ENCODE peak calls at places on chromosome 19, in seven cellular contexts. B is prostate gland, I is tibial artery, A is heart right ventricle, Q is mammary epithelial cell, D is IMR-90, H is neuronal stem cell. J is an unnamed sample.

GRCh38 chr19:52398091-52398461 is 427 bp downstream of the ZNF528 start:
- DNase-seq in B (no peak), I (no peak), A (peak; percentile 11), Q (no peak), D (peak; percentile 1), H (no peak), J (peak; percentile 5)

GRCh38 chr19:17794731-17795494 is at the start of gene B3GNT3:
- DNase-seq in B (peak; percentile 30), I (no peak), A (peak; percentile 34), Q (peak; percentile 60), D (no peak), H (no peak), J (peak; percentile 5)

GRCh38 chr19:27738569-27739193 is 1474.3 kb downstream of the UQCRFS1 start:
- DNase-seq in B (no peak), I (no peak), A (no peak), Q (peak; percentile 1), D (no peak), H (no peak), J (no peak)

GRCh38 chr19:55209430-55210119 is at the start of gene PTPRH:
- DNase-seq in B (no peak), I (no peak), A (no peak), Q (no peak), D (no peak), H (no peak), J (no peak)

GRCh38 chr19:33409906-33410685 is 36.6 kb downstream of the CEBPG start:
- DNase-seq in B (no peak), I (no peak), A (no peak), Q (no peak), D (no peak), H (no peak), J (no peak)

GRCh38 chr19:6119031-6119430 is 8.7 kb upstream of the RFX2 start:
- DNase-seq in B (no peak), I (no peak), A (no peak), Q (no peak), D (no peak), H (no peak), J (no peak)

GRCh38 chr19:58154287-58154678 is 3.7 kb upstream of the ZNF329 start:
- DNase-seq in B (peak; percentile 12), I (peak; percentile 67), A (peak; percentile 52), Q (peak; percentile 29), D (peak; percentile 24), H (no peak), J (peak; percentile 93)

GRCh38 chr19:18520848-18521691 is 800 bp downstream of the ELL start:
- DNase-seq in B (no peak), I (no peak), A (peak; percentile 54), Q (no peak), D (no peak), H (peak; percentile 26), J (peak; percentile 40)

GRCh38 chr19:57613941-57614743 is at the start of gene ZNF134:
- DNase-seq in B (peak; percentile 91), I (peak; percentile 91), A (peak; percentile 93), Q (peak; percentile 82), D (peak; percentile 87), H (peak; percentile 77), J (peak; percentile 92)

GRCh38 chr19:48468806-48469055 is 438 bp upstream of the CYTH2 start:
- DNase-seq in B (no peak), I (no peak), A (no peak), Q (no peak), D (no peak), H (no peak), J (no peak)

GRCh38 chr19:34555447-34555846 is 73.9 kb downstream of the WTIP start:
- DNase-seq in B (no peak), I (no peak), A (no peak), Q (peak; percentile 9), D (no peak), H (no peak), J (no peak)

GRCh38 chr19:10321874-10322835 is 6.3 kb upstream of the FDX2 start:
- DNase-seq in B (no peak), I (no peak), A (no peak), Q (no peak), D (no peak), H (no peak), J (no peak)

GRCh38 chr19:40242480-40242879 is 16.0 kb upstream of the CCNP start:
- DNase-seq in B (no peak), I (peak; percentile 62), A (no peak), Q (no peak), D (no peak), H (no peak), J (no peak)

GRCh38 chr19:35975608-35976214 is 19.3 kb upstream of the SDHAF1 start:
- DNase-seq in B (no peak), I (no peak), A (no peak), Q (no peak), D (peak; percentile 26), H (peak; percentile 44), J (no peak)

GRCh38 chr19:39177736-39178135 is 19.0 kb upstream of the NCCRP1 start:
- DNase-seq in B (no peak), I (no peak), A (no peak), Q (no peak), D (no peak), H (no peak), J (no peak)

GRCh38 chr19:40223135-40223822 is 3.2 kb downstream of the CCNP start:
- DNase-seq in B (no peak), I (no peak), A (no peak), Q (no peak), D (no peak), H (no peak), J (no peak)

GRCh38 chr19:5011476-5012238 is 42.7 kb downstream of the KDM4B start:
- DNase-seq in B (no peak), I (no peak), A (no peak), Q (no peak), D (no peak), H (no peak), J (peak; percentile 44)

GRCh38 chr19:32178841-32179410 is 166.5 kb upstream of the ZNF507 start:
- DNase-seq in B (no peak), I (no peak), A (no peak), Q (no peak), D (no peak), H (no peak), J (no peak)

GRCh38 chr19:36060430-36060829 is 5.7 kb downstream of the WDR62 start:
- DNase-seq in B (no peak), I (no peak), A (peak; percentile 54), Q (peak; percentile 17), D (peak; percentile 63), H (no peak), J (no peak)

GRCh38 chr19:40465025-40465780 is at the start of gene BLVRB:
- DNase-seq in B (no peak), I (no peak), A (no peak), Q (peak; percentile 74), D (peak; percentile 52), H (no peak), J (no peak)

GRCh38 chr19:35833972-35834371 is 18.3 kb downstream of the NPHS1 start:
- DNase-seq in B (no peak), I (no peak), A (no peak), Q (no peak), D (no peak), H (no peak), J (no peak)

GRCh38 chr19:39232708-39233107 is 12.1 kb downstream of the IFNL3 start:
- DNase-seq in B (no peak), I (no peak), A (no peak), Q (no peak), D (no peak), H (no peak), J (no peak)

GRCh38 chr19:18225702-18226468 is at the start of gene PDE4C:
- DNase-seq in B (no peak), I (peak; percentile 72), A (peak; percentile 67), Q (no peak), D (no peak), H (no peak), J (no peak)

DNA sequence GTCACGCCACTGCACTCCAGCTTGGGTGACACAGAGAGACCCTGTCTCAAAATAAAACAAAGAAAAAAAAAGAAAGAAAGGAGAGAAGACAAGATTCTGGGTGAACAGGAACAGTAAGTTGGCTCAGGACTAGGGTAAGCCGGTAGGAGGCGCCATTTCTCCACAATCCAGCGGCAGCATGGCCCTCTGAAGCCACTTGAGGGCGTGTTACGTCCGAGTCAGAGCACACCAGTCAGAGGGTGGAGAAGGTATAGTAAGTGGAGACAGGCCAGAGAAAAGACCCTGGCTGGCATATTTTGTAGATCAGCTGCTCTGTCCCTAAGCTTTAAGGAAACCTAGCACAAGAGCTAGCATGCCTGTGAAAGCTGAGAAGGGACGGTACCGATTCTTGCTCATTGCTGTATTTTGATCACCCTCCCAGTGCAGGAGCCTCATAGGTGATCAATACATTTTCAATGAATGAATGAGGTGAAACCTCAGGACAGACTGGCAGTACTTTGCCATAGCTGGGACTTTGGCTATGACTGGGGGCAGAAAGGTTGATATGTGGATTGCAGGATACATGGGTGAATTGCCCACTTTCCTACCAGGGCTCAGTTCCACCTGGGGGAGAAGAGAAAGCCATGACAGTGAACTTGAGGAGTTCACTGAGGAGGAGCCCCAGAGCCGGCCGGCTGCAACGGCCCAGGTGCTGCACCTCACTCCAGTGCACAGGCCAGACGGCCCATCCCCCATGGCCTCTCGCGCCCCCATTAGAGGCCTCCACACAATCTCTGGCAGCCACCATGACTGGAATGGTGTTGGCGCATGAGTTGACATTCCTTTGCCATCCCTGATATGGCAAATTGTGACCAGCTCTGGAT is 23.5 kb downstream of the POU2F2 start:
- DNase-seq in B (peak; percentile 71), I (peak; percentile 75), A (peak; percentile 68), Q (peak; percentile 68), D (peak; percentile 89), H (peak; percentile 88), J (peak; percentile 68)
- H3K4me1 ChIP-seq in B (no peaks in the 10 kb centered on the region), I (peaks cover 6% of the 10 kb centered on the region), A (peaks cover 15% of the 10 kb centered on the region), Q (peaks cover 35% of the 10 kb centered on the region), D (peaks cover 19% of the 10 kb centered on the region), H (peaks cover 5% of the 10 kb centered on the region), J (peaks cover under 1% of the 10 kb centered on the region)

DNA sequence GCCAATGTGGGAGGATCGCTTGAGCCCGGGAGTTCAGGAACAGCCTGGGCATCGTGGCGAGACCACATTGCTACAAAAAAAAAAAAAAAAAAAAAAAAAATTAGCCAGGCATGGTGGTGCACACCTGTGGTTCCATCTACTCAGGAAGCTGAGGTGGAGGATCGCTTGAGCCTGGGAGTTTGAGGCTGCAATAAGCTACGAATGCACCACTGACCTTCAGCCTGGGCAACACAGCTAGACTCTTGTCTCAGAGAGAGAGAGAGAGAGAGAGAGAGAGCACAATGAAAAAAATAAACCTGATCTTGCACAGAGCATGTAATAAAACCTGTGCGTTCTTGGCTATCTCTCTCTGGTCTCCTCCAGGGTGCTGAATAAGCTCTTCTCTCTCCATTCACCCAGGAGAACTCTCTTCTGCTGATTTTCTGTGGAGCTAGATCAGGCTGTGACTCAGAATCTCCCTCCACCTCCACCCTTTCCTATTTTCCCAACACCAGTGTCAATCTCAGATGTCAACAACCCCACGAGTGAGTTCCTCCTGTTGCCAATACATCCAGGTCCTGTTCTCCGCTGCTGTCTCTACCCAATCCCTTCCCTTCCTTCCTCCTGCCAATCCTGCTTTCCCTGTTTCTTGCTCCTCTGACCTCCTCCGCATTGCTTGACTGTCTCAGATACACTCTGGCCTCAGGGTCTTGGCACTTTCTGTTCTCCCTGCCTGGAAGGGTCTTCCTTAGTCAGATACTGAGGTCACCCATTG is 3.4 kb upstream of the ACP5 start:
- DNase-seq in B (peak; percentile 58), I (no peak), A (no peak), Q (no peak), D (peak; percentile 8), H (no peak), J (no peak)
- H3K4me1 ChIP-seq in B (no peaks in the 10 kb centered on the region), I (peaks cover 10% of the 10 kb centered on the region), A (peaks cover 23% of the 10 kb centered on the region), Q (peaks cover 15% of the 10 kb centered on the region), D (peaks cover 4% of the 10 kb centered on the region), H (peaks cover 9% of the 10 kb centered on the region), J (peaks cover 8% of the 10 kb centered on the region)

GRCh38 chr19:13096968-13097330 is 5.7 kb downstream of the LYL1 start:
- DNase-seq in B (no peak), I (no peak), A (peak; percentile 25), Q (no peak), D (no peak), H (no peak), J (no peak)
- H3K4me1 ChIP-seq in B (peaks cover 6% of the 10 kb centered on the region), I (peaks cover 67% of the 10 kb centered on the region), A (peaks cover 97% of the 10 kb centered on the region), Q (peaks cover 2% of the 10 kb centered on the region), D (peaks cover 2% of the 10 kb centered on the region), H (peaks cover 35% of the 10 kb centered on the region), J (peaks cover 43% of the 10 kb centered on the region)

GRCh38 chr19:46613525-46613924 is 11.4 kb downstream of the PTGIR start:
- DNase-seq in B (no peak), I (peak; percentile 68), A (no peak), Q (no peak), D (no peak), H (no peak), J (no peak)
- H3K4me1 ChIP-seq in B (no peaks in the 10 kb centered on the region), I (peaks cover 24% of the 10 kb centered on the region), A (peaks cover 26% of the 10 kb centered on the region), Q (no peaks in the 10 kb centered on the region), D (peaks cover 7% of the 10 kb centered on the region), H (peaks cover 2% of the 10 kb centered on the region), J (peaks cover 35% of the 10 kb centered on the region)